ENCODE peak calls at places on chromosomes 2 and 18, in four cellular contexts. One of them, this sample, is unnamed.

GRCh38 chr18:79964330-79965118 is at the start of gene HSBP1L1:
- DNase-seq in HS-5: no peak
- DNase-seq in neural crest cell: peak
- DNase-seq in activated T-cell treated with anti-CD3 and anti-CD28 coated beads for 1 hour: peak
- DNase-seq in this sample: peak

GRCh38 chr2:239594772-239595608 is 194.2 kb upstream of the HDAC4 start:
- DNase-seq in HS-5: no peak
- DNase-seq in neural crest cell: no peak
- DNase-seq in activated T-cell treated with anti-CD3 and anti-CD28 coated beads for 1 hour: no peak
- DNase-seq in this sample: no peak

GRCh38 chr2:231557571-231558217 is 27.4 kb upstream of the NMUR1 start:
- DNase-seq in HS-5: peak
- DNase-seq in neural crest cell: peak
- DNase-seq in activated T-cell treated with anti-CD3 and anti-CD28 coated beads for 1 hour: peak
- DNase-seq in this sample: peak

GRCh38 chr2:190179754-190180312 is 117.3 kb upstream of the MSTN start:
- DNase-seq in HS-5: no peak
- DNase-seq in neural crest cell: no peak
- DNase-seq in activated T-cell treated with anti-CD3 and anti-CD28 coated beads for 1 hour: no peak
- DNase-seq in this sample: no peak

GRCh38 chr2:181780159-181781081 is 100.1 kb upstream of the NEUROD1 start:
- DNase-seq in HS-5: no peak
- DNase-seq in neural crest cell: peak
- DNase-seq in activated T-cell treated with anti-CD3 and anti-CD28 coated beads for 1 hour: no peak
- DNase-seq in this sample: no peak

GRCh38 chr2:163703386-163703785 is 32.4 kb downstream of the FIGN start:
- DNase-seq in HS-5: no peak
- DNase-seq in neural crest cell: no peak
- DNase-seq in activated T-cell treated with anti-CD3 and anti-CD28 coated beads for 1 hour: no peak
- DNase-seq in this sample: no peak

GRCh38 chr2:86002375-86002774 is 103.3 kb downstream of the POLR1A start:
- DNase-seq in HS-5: no peak
- DNase-seq in neural crest cell: no peak
- DNase-seq in activated T-cell treated with anti-CD3 and anti-CD28 coated beads for 1 hour: no peak
- DNase-seq in this sample: no peak

GRCh38 chr2:64861338-64862000 is 127.7 kb upstream of the SLC1A4 start:
- DNase-seq in HS-5: no peak
- DNase-seq in neural crest cell: no peak
- DNase-seq in activated T-cell treated with anti-CD3 and anti-CD28 coated beads for 1 hour: no peak
- DNase-seq in this sample: no peak

GRCh38 chr2:240069846-240070245 is 16.5 kb upstream of the OR6B3 start:
- DNase-seq in HS-5: no peak
- DNase-seq in neural crest cell: no peak
- DNase-seq in activated T-cell treated with anti-CD3 and anti-CD28 coated beads for 1 hour: no peak
- DNase-seq in this sample: no peak

GRCh38 chr18:25326231-25327042 is 25.5 kb downstream of the ZNF521 start:
- DNase-seq in HS-5: no peak
- DNase-seq in neural crest cell: no peak
- DNase-seq in activated T-cell treated with anti-CD3 and anti-CD28 coated beads for 1 hour: no peak
- DNase-seq in this sample: no peak

GRCh38 chr18:14074187-14074586 is 58.0 kb downstream of the ZNF519 start:
- DNase-seq in HS-5: no peak
- DNase-seq in neural crest cell: no peak
- DNase-seq in activated T-cell treated with anti-CD3 and anti-CD28 coated beads for 1 hour: no peak
- DNase-seq in this sample: no peak

GRCh38 chr2:148907085-148907785 is 32.2 kb downstream of the KIF5C start:
- DNase-seq in HS-5: no peak
- DNase-seq in neural crest cell: no peak
- DNase-seq in activated T-cell treated with anti-CD3 and anti-CD28 coated beads for 1 hour: no peak
- DNase-seq in this sample: no peak

GRCh38 chr2:202072737-202073396 is at the start of gene KIAA2012:
- DNase-seq in HS-5: no peak
- DNase-seq in neural crest cell: no peak
- DNase-seq in activated T-cell treated with anti-CD3 and anti-CD28 coated beads for 1 hour: no peak
- DNase-seq in this sample: no peak

GRCh38 chr2:9001229-9001628 is 2.3 kb downstream of the MBOAT2 start:
- DNase-seq in HS-5: no peak
- DNase-seq in neural crest cell: no peak
- DNase-seq in activated T-cell treated with anti-CD3 and anti-CD28 coated beads for 1 hour: no peak
- DNase-seq in this sample: no peak

GRCh38 chr2:27566628-27567027 is 16.2 kb upstream of the ZNF512 start:
- DNase-seq in HS-5: peak
- DNase-seq in neural crest cell: no peak
- DNase-seq in activated T-cell treated with anti-CD3 and anti-CD28 coated beads for 1 hour: no peak
- DNase-seq in this sample: no peak

This sample was measured in CD8-positive, alpha-beta T cell.